ENCODE peak calls at places on chromosomes 11 and 22, in eight cellular contexts. One of them, this sample, is unnamed.
A peak's percentile ranks its signal among the peaks of the same experiment; 100 is the strongest.

GRCh38 chr11:65793625-65794400 is 7.0 kb downstream of the OVOL1 start:
- DNase-seq in mammary epithelial cell: no peak
- DNase-seq in fibroblast of villous mesenchyme: no peak
- DNase-seq in MCF 10A: peak; percentile 36
- DNase-seq in choroid plexus epithelial cell: no peak
- DNase-seq in HFFc6: no peak
- DNase-seq in WERI-Rb-1: no peak
- DNase-seq in fibroblast of mammary gland: no peak
- DNase-seq in this sample: no peak

GRCh38 chr11:79122759-79123158 is 318.1 kb downstream of the TENM4 start:
- DNase-seq in mammary epithelial cell: no peak
- DNase-seq in fibroblast of villous mesenchyme: no peak
- DNase-seq in MCF 10A: no peak
- DNase-seq in choroid plexus epithelial cell: no peak
- DNase-seq in HFFc6: no peak
- DNase-seq in WERI-Rb-1: no peak
- DNase-seq in fibroblast of mammary gland: no peak
- DNase-seq in this sample: no peak

GRCh38 chr11:118435233-118435892 is 929 bp upstream of the KMT2A start:
- DNase-seq in mammary epithelial cell: no peak
- DNase-seq in fibroblast of villous mesenchyme: peak; percentile 38
- DNase-seq in MCF 10A: no peak
- DNase-seq in choroid plexus epithelial cell: peak; percentile 40
- DNase-seq in HFFc6: no peak
- DNase-seq in WERI-Rb-1: peak; percentile 97
- DNase-seq in fibroblast of mammary gland: peak; percentile 14
- DNase-seq in this sample: peak; percentile 64

GRCh38 chr22:22074634-22075381 is 92.2 kb upstream of the TOP3B start:
- DNase-seq in mammary epithelial cell: peak; percentile 48
- DNase-seq in fibroblast of villous mesenchyme: peak; percentile 10
- DNase-seq in MCF 10A: no peak
- DNase-seq in choroid plexus epithelial cell: no peak
- DNase-seq in HFFc6: no peak
- DNase-seq in WERI-Rb-1: no peak
- DNase-seq in fibroblast of mammary gland: no peak
- DNase-seq in this sample: no peak

GRCh38 chr11:104570088-104570701 is 328.1 kb downstream of the CASP12 start:
- DNase-seq in mammary epithelial cell: peak; percentile 65
- DNase-seq in fibroblast of villous mesenchyme: no peak
- DNase-seq in MCF 10A: peak; percentile 33
- DNase-seq in choroid plexus epithelial cell: peak; percentile 14
- DNase-seq in HFFc6: no peak
- DNase-seq in WERI-Rb-1: no peak
- DNase-seq in fibroblast of mammary gland: peak; percentile 16
- DNase-seq in this sample: no peak

GRCh38 chr22:37559901-37560681 is at the start of gene CDC42EP1:
- DNase-seq in mammary epithelial cell: no peak
- DNase-seq in fibroblast of villous mesenchyme: peak; percentile 57
- DNase-seq in MCF 10A: peak; percentile 56
- DNase-seq in choroid plexus epithelial cell: peak; percentile 59
- DNase-seq in HFFc6: peak; percentile 35
- DNase-seq in WERI-Rb-1: peak; percentile 39
- DNase-seq in fibroblast of mammary gland: peak; percentile 39
- DNase-seq in this sample: no peak

GRCh38 chr22:39215430-39216142 is 29.2 kb downstream of the PDGFB start:
- DNase-seq in mammary epithelial cell: no peak
- DNase-seq in fibroblast of villous mesenchyme: no peak
- DNase-seq in MCF 10A: no peak
- DNase-seq in choroid plexus epithelial cell: no peak
- DNase-seq in HFFc6: no peak
- DNase-seq in WERI-Rb-1: peak; percentile 27
- DNase-seq in fibroblast of mammary gland: no peak
- DNase-seq in this sample: no peak

GRCh38 chr11:72003776-72004171 is 5.1 kb downstream of the IL18BP start:
- DNase-seq in mammary epithelial cell: no peak
- DNase-seq in fibroblast of villous mesenchyme: no peak
- DNase-seq in MCF 10A: no peak
- DNase-seq in choroid plexus epithelial cell: no peak
- DNase-seq in HFFc6: no peak
- DNase-seq in WERI-Rb-1: no peak
- DNase-seq in fibroblast of mammary gland: no peak
- DNase-seq in this sample: no peak

GRCh38 chr22:49820984-49821383 is 6.7 kb downstream of the BRD1 start:
- DNase-seq in mammary epithelial cell: no peak
- DNase-seq in fibroblast of villous mesenchyme: no peak
- DNase-seq in MCF 10A: no peak
- DNase-seq in choroid plexus epithelial cell: peak; percentile 19
- DNase-seq in HFFc6: no peak
- DNase-seq in WERI-Rb-1: no peak
- DNase-seq in fibroblast of mammary gland: peak; percentile 46
- DNase-seq in this sample: no peak

GRCh38 chr11:107998761-107999160 is 9.9 kb upstream of the CUL5 start:
- DNase-seq in mammary epithelial cell: peak; percentile 29
- DNase-seq in fibroblast of villous mesenchyme: no peak
- DNase-seq in MCF 10A: no peak
- DNase-seq in choroid plexus epithelial cell: peak; percentile 20
- DNase-seq in HFFc6: no peak
- DNase-seq in WERI-Rb-1: no peak
- DNase-seq in fibroblast of mammary gland: no peak
- DNase-seq in this sample: no peak

GRCh38 chr11:117458275-117459120 is 130.8 kb downstream of the CEP164 start:
- DNase-seq in mammary epithelial cell: peak; percentile 76
- DNase-seq in fibroblast of villous mesenchyme: no peak
- DNase-seq in MCF 10A: peak; percentile 8
- DNase-seq in choroid plexus epithelial cell: no peak
- DNase-seq in HFFc6: no peak
- DNase-seq in WERI-Rb-1: peak; percentile 47
- DNase-seq in fibroblast of mammary gland: no peak
- DNase-seq in this sample: no peak

GRCh38 chr11:46249103-46249942 is 28.1 kb upstream of the CREB3L1 start:
- DNase-seq in mammary epithelial cell: no peak
- DNase-seq in fibroblast of villous mesenchyme: peak; percentile 55
- DNase-seq in MCF 10A: no peak
- DNase-seq in choroid plexus epithelial cell: peak; percentile 93
- DNase-seq in HFFc6: no peak
- DNase-seq in WERI-Rb-1: no peak
- DNase-seq in fibroblast of mammary gland: peak; percentile 77
- DNase-seq in this sample: no peak

GRCh38 chr11:70763606-70764005 is 365.3 kb downstream of the CTTN start:
- DNase-seq in mammary epithelial cell: no peak
- DNase-seq in fibroblast of villous mesenchyme: no peak
- DNase-seq in MCF 10A: no peak
- DNase-seq in choroid plexus epithelial cell: no peak
- DNase-seq in HFFc6: peak; percentile 36
- DNase-seq in WERI-Rb-1: no peak
- DNase-seq in fibroblast of mammary gland: peak; percentile 19
- DNase-seq in this sample: no peak

GRCh38 chr22:48888466-48889208 is 939.0 kb downstream of the BRD1 start:
- DNase-seq in mammary epithelial cell: no peak
- DNase-seq in fibroblast of villous mesenchyme: no peak
- DNase-seq in MCF 10A: no peak
- DNase-seq in choroid plexus epithelial cell: no peak
- DNase-seq in HFFc6: no peak
- DNase-seq in WERI-Rb-1: no peak
- DNase-seq in fibroblast of mammary gland: no peak
- DNase-seq in this sample: no peak

GRCh38 chr22:34108168-34108567 is 187.9 kb upstream of the LARGE1 start:
- DNase-seq in mammary epithelial cell: no peak
- DNase-seq in fibroblast of villous mesenchyme: no peak
- DNase-seq in MCF 10A: no peak
- DNase-seq in choroid plexus epithelial cell: no peak
- DNase-seq in HFFc6: no peak
- DNase-seq in WERI-Rb-1: no peak
- DNase-seq in fibroblast of mammary gland: no peak
- DNase-seq in this sample: no peak

GRCh38 chr22:34102633-34103032 is 182.4 kb upstream of the LARGE1 start:
- DNase-seq in mammary epithelial cell: no peak
- DNase-seq in fibroblast of villous mesenchyme: no peak
- DNase-seq in MCF 10A: no peak
- DNase-seq in choroid plexus epithelial cell: no peak
- DNase-seq in HFFc6: no peak
- DNase-seq in WERI-Rb-1: no peak
- DNase-seq in fibroblast of mammary gland: no peak
- DNase-seq in this sample: no peak

GRCh38 chr22:34111210-34111824 is 191.0 kb upstream of the LARGE1 start:
- DNase-seq in mammary epithelial cell: peak; percentile 17
- DNase-seq in fibroblast of villous mesenchyme: peak; percentile 3
- DNase-seq in MCF 10A: peak; percentile 0
- DNase-seq in choroid plexus epithelial cell: peak; percentile 41
- DNase-seq in HFFc6: no peak
- DNase-seq in WERI-Rb-1: peak; percentile 46
- DNase-seq in fibroblast of mammary gland: peak; percentile 8
- DNase-seq in this sample: peak; percentile 17

GRCh38 chr22:34105461-34106062 is 185.3 kb upstream of the LARGE1 start:
- DNase-seq in mammary epithelial cell: peak; percentile 20
- DNase-seq in fibroblast of villous mesenchyme: no peak
- DNase-seq in MCF 10A: peak; percentile 0
- DNase-seq in choroid plexus epithelial cell: no peak
- DNase-seq in HFFc6: no peak
- DNase-seq in WERI-Rb-1: peak; percentile 82
- DNase-seq in fibroblast of mammary gland: peak; percentile 1
- DNase-seq in this sample: peak; percentile 15
- TF ChIP-seq CTCF in mammary epithelial cell: peak; percentile 9
- TF ChIP-seq CTCF in fibroblast of villous mesenchyme: no peak
- TF ChIP-seq CTCF in MCF 10A: no peak
- TF ChIP-seq CTCF in choroid plexus epithelial cell: no peak
- TF ChIP-seq CTCF in HFFc6: peak; percentile 27
- TF ChIP-seq CTCF in WERI-Rb-1: peak; percentile 85
- TF ChIP-seq CTCF in fibroblast of mammary gland: no peak
- TF ChIP-seq CTCF in this sample: no peak

DNA sequence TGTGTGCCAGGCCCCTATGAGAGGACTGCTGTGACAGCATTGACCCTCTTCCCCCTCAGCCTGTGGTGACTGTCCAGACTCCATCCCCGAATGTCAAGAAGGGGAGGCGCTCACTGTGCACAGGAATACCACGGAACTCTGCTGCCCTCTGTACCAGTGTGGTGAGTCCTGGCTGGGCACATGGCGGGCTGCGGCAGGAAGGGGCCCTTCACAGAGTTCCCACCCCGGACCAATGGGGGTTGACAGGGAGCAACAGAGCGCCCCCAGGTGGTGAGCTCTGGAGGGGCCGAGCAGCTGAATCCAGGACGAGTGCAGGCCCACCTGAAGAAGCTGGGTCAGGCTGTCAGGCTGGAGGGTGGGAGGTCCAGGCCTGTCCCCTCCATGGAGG is 83.8 kb upstream of the MYOD1 start:
- DNase-seq in mammary epithelial cell: no peak
- DNase-seq in fibroblast of villous mesenchyme: no peak
- DNase-seq in MCF 10A: no peak
- DNase-seq in choroid plexus epithelial cell: no peak
- DNase-seq in HFFc6: no peak
- DNase-seq in WERI-Rb-1: no peak
- DNase-seq in fibroblast of mammary gland: no peak
- DNase-seq in this sample: no peak
- TF ChIP-seq CTCF in mammary epithelial cell: no peak
- TF ChIP-seq CTCF in fibroblast of villous mesenchyme: no peak
- TF ChIP-seq CTCF in MCF 10A: no peak
- TF ChIP-seq CTCF in choroid plexus epithelial cell: no peak
- TF ChIP-seq CTCF in HFFc6: no peak
- TF ChIP-seq CTCF in WERI-Rb-1: peak; percentile 48
- TF ChIP-seq CTCF in fibroblast of mammary gland: no peak
- TF ChIP-seq CTCF in this sample: no peak

GRCh38 chr11:76975513-76975912 is 58.7 kb upstream of the B3GNT6 start:
- DNase-seq in mammary epithelial cell: no peak
- DNase-seq in fibroblast of villous mesenchyme: no peak
- DNase-seq in MCF 10A: no peak
- DNase-seq in choroid plexus epithelial cell: no peak
- DNase-seq in HFFc6: no peak
- DNase-seq in WERI-Rb-1: no peak
- DNase-seq in fibroblast of mammary gland: no peak
- DNase-seq in this sample: no peak

GRCh38 chr11:76978239-76978638 is 56.0 kb upstream of the B3GNT6 start:
- DNase-seq in mammary epithelial cell: no peak
- DNase-seq in fibroblast of villous mesenchyme: no peak
- DNase-seq in MCF 10A: no peak
- DNase-seq in choroid plexus epithelial cell: no peak
- DNase-seq in HFFc6: no peak
- DNase-seq in WERI-Rb-1: no peak
- DNase-seq in fibroblast of mammary gland: no peak
- DNase-seq in this sample: no peak

GRCh38 chr11:76977791-76978190 is 56.4 kb upstream of the B3GNT6 start:
- DNase-seq in mammary epithelial cell: no peak
- DNase-seq in fibroblast of villous mesenchyme: no peak
- DNase-seq in MCF 10A: no peak
- DNase-seq in choroid plexus epithelial cell: no peak
- DNase-seq in HFFc6: no peak
- DNase-seq in WERI-Rb-1: no peak
- DNase-seq in fibroblast of mammary gland: no peak
- DNase-seq in this sample: no peak

GRCh38 chr11:76972051-76972450 is 62.1 kb upstream of the B3GNT6 start:
- DNase-seq in mammary epithelial cell: no peak
- DNase-seq in fibroblast of villous mesenchyme: no peak
- DNase-seq in MCF 10A: no peak
- DNase-seq in choroid plexus epithelial cell: no peak
- DNase-seq in HFFc6: no peak
- DNase-seq in WERI-Rb-1: no peak
- DNase-seq in fibroblast of mammary gland: no peak
- DNase-seq in this sample: no peak

GRCh38 chr11:76974179-76974891 is 59.9 kb upstream of the B3GNT6 start:
- DNase-seq in mammary epithelial cell: no peak
- DNase-seq in fibroblast of villous mesenchyme: no peak
- DNase-seq in MCF 10A: no peak
- DNase-seq in choroid plexus epithelial cell: no peak
- DNase-seq in HFFc6: no peak
- DNase-seq in WERI-Rb-1: no peak
- DNase-seq in fibroblast of mammary gland: no peak
- DNase-seq in this sample: no peak
- TF ChIP-seq CTCF in mammary epithelial cell: no peak
- TF ChIP-seq CTCF in fibroblast of villous mesenchyme: no peak
- TF ChIP-seq CTCF in MCF 10A: no peak
- TF ChIP-seq CTCF in choroid plexus epithelial cell: no peak
- TF ChIP-seq CTCF in HFFc6: no peak
- TF ChIP-seq CTCF in WERI-Rb-1: no peak
- TF ChIP-seq CTCF in fibroblast of mammary gland: no peak
- TF ChIP-seq CTCF in this sample: no peak

GRCh38 chr22:43135565-43135964 is 7.6 kb downstream of the MCAT start:
- DNase-seq in mammary epithelial cell: no peak
- DNase-seq in fibroblast of villous mesenchyme: no peak
- DNase-seq in MCF 10A: no peak
- DNase-seq in choroid plexus epithelial cell: no peak
- DNase-seq in HFFc6: no peak
- DNase-seq in WERI-Rb-1: no peak
- DNase-seq in fibroblast of mammary gland: no peak
- DNase-seq in this sample: no peak

GRCh38 chr22:43136801-43137200 is 6.4 kb downstream of the MCAT start:
- DNase-seq in mammary epithelial cell: no peak
- DNase-seq in fibroblast of villous mesenchyme: no peak
- DNase-seq in MCF 10A: no peak
- DNase-seq in choroid plexus epithelial cell: no peak
- DNase-seq in HFFc6: no peak
- DNase-seq in WERI-Rb-1: no peak
- DNase-seq in fibroblast of mammary gland: no peak
- DNase-seq in this sample: no peak

GRCh38 chr22:43134553-43134952 is 8.6 kb downstream of the MCAT start:
- DNase-seq in mammary epithelial cell: no peak
- DNase-seq in fibroblast of villous mesenchyme: no peak
- DNase-seq in MCF 10A: no peak
- DNase-seq in choroid plexus epithelial cell: no peak
- DNase-seq in HFFc6: no peak
- DNase-seq in WERI-Rb-1: no peak
- DNase-seq in fibroblast of mammary gland: no peak
- DNase-seq in this sample: no peak

GRCh38 chr22:43133401-43133800 is 9.8 kb downstream of the MCAT start:
- DNase-seq in mammary epithelial cell: no peak
- DNase-seq in fibroblast of villous mesenchyme: no peak
- DNase-seq in MCF 10A: no peak
- DNase-seq in choroid plexus epithelial cell: no peak
- DNase-seq in HFFc6: no peak
- DNase-seq in WERI-Rb-1: no peak
- DNase-seq in fibroblast of mammary gland: no peak
- DNase-seq in this sample: no peak

GRCh38 chr22:43136255-43136654 is 6.9 kb downstream of the MCAT start:
- DNase-seq in mammary epithelial cell: no peak
- DNase-seq in fibroblast of villous mesenchyme: peak; percentile 34
- DNase-seq in MCF 10A: peak; percentile 44
- DNase-seq in choroid plexus epithelial cell: peak; percentile 59
- DNase-seq in HFFc6: no peak
- DNase-seq in WERI-Rb-1: peak; percentile 61
- DNase-seq in fibroblast of mammary gland: peak; percentile 34
- DNase-seq in this sample: peak; percentile 54
- TF ChIP-seq CTCF in mammary epithelial cell: peak; percentile 44
- TF ChIP-seq CTCF in fibroblast of villous mesenchyme: peak; percentile 74
- TF ChIP-seq CTCF in MCF 10A: peak; percentile 54
- TF ChIP-seq CTCF in choroid plexus epithelial cell: peak; percentile 83
- TF ChIP-seq CTCF in HFFc6: peak; percentile 83
- TF ChIP-seq CTCF in WERI-Rb-1: peak; percentile 94
- TF ChIP-seq CTCF in fibroblast of mammary gland: peak; percentile 62
- TF ChIP-seq CTCF in this sample: no peak

This sample was measured in activated B cell treated with CpG ODN at 0.5 μM for 24 hours.